ENCODE peak calls at places on chromosome 22, in ten cellular contexts. U is cardiac muscle cell, O is GM12865, G is ovary, Y is tibial artery, F is IMR-90, I is GM13977, B is GM23338, N is BJ, P is colonic mucosa. S is an unnamed sample.

GRCh38 chr22:43828711-43829447 is 16.8 kb upstream of the EFCAB6 start:
- DNase-seq in U (peak), O (no peak), G (peak), Y (peak), F (peak), I (no peak), B (peak), N (no peak), P (peak), S (no peak)

GRCh38 chr22:47604563-47604962 is 842.1 kb downstream of the TBC1D22A start:
- DNase-seq in U (no peak), O (no peak), G (no peak), Y (no peak), F (no peak), I (no peak), B (no peak), N (no peak), P (no peak), S (peak)

GRCh38 chr22:49408102-49408836 is 419.4 kb downstream of the BRD1 start:
- DNase-seq in U (no peak), O (no peak), G (no peak), Y (peak), F (no peak), I (no peak), B (no peak), N (no peak), P (no peak), S (no peak)

GRCh38 chr22:42656578-42656977 is 7.4 kb upstream of the CYB5R3 start:
- DNase-seq in U (no peak), O (no peak), G (no peak), Y (no peak), F (no peak), I (no peak), B (no peak), N (no peak), P (no peak), S (no peak)

GRCh38 chr22:50456466-50457234 is 18.2 kb downstream of the SBF1 start:
- DNase-seq in U (no peak), O (no peak), G (no peak), Y (no peak), F (no peak), I (peak), B (peak), N (no peak), P (no peak), S (no peak)

GRCh38 chr22:37309221-37310074 is 27.1 kb downstream of the CYTH4 start:
- DNase-seq in U (no peak), O (peak), G (no peak), Y (no peak), F (no peak), I (peak), B (no peak), N (no peak), P (no peak), S (no peak)

GRCh38 chr22:32536352-32536751 is 61.7 kb downstream of the FBXO7 start:
- DNase-seq in U (no peak), O (no peak), G (no peak), Y (no peak), F (no peak), I (no peak), B (no peak), N (no peak), P (no peak), S (no peak)

GRCh38 chr22:23233084-23233501 is 52.8 kb downstream of the BCR start:
- DNase-seq in U (peak), O (no peak), G (no peak), Y (no peak), F (no peak), I (no peak), B (peak), N (no peak), P (no peak), S (no peak)

GRCh38 chr22:37751449-37752188 is 54.8 kb downstream of the TRIOBP start:
- DNase-seq in U (no peak), O (no peak), G (no peak), Y (no peak), F (no peak), I (no peak), B (no peak), N (no peak), P (no peak), S (no peak)

GRCh38 chr22:49789289-49790141 is 38.2 kb downstream of the BRD1 start:
- DNase-seq in U (peak), O (no peak), G (peak), Y (no peak), F (peak), I (no peak), B (no peak), N (no peak), P (peak), S (no peak)

GRCh38 chr22:38981005-38981658 is 1.0 kb upstream of the APOBEC3B start:
- DNase-seq in U (peak), O (peak), G (peak), Y (no peak), F (peak), I (no peak), B (peak), N (no peak), P (peak), S (peak)
- TF ChIP-seq CTCF in U (peak), O (peak), G (no peak), Y (no peak), F (peak), I (peak), B (peak), N (peak), P (peak), S (peak)

GRCh38 chr22:45515678-45516077 is 13.0 kb downstream of the FBLN1 start:
- DNase-seq in U (no peak), O (no peak), G (no peak), Y (no peak), F (no peak), I (no peak), B (no peak), N (no peak), P (no peak), S (no peak)
- TF ChIP-seq CTCF in U (no peak), O (no peak), G (no peak), Y (no peak), F (no peak), I (no peak), B (no peak), N (no peak), P (no peak), S (no peak)

DNA sequence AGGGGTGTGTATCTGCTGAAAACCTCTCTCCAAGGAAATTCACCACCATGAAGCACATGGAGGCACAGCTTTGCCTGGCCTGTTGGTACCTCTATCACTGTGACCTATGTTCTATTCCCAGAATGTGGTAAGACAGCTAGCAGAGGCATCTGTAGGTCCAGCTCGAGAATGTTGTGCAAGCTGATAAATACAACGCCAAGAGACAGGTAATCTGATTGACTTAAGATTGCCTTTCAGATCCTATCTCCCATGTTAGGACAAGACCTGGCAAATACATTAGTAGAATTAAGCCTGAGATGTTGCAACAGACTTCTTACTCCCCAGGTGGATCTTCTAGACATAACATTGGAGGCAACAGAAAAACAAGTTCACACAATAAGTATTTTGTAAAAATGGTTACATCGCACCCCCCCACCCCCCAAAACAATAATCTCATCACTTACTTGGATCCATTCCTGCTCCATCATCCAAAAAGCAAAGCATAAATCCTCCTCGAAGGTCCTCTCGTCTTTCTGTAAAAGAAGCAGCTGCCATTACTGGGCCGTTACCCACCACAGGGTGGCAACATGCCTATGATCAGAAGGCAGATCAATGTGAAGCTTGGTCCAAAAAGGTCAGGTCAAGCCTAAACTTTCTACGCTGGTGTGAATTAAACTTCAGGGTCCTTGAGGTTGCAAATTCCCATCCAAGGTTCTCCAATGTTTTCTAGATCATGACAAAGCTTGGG is 18.5 kb downstream of the MORC2 start:
- DNase-seq in U (no peak), O (no peak), G (no peak), Y (no peak), F (no peak), I (no peak), B (no peak), N (no peak), P (no peak), S (no peak)
- TF ChIP-seq CTCF in U (no peak), O (no peak), G (no peak), Y (no peak), F (peak), I (no peak), B (peak), N (no peak), P (no peak), S (peak)

DNA sequence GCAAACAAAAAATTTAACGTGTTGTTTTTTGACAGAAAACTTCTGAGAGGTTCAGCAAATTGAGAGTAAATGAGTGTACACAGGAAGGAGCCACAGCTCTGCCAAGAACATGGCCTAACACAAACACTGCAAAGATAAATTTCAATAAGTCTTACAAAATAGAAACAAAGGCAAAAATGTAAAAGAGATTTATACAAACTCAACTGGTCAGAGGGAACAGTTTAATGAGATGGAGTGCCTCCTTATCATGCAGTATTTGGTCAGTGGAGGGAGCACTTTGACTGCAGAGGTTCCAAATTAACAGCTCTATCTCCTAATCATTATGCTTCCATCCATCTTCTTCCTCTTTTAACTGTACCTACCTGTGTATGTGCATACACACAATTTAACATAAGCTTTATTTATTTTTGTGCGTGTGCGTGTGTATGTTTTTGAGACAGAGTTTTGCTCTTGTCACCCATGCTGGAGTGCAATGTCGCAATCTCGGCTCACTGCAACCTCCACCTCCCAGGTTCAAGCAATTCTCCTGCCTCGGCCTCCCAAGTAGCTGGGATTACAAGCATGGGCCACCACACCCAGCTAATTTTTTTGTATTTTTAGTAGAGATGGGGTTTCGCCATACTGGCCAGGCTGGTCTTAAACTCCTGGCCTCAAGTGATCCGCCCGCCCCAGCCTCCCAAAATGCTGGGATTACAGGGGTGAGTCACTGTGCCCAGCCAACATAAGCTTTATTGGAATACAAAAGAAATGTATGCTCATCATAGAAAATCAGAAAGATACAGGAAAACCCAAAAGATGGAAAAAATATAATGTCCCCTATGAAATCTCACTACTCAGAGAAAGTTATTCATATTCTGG is 111.9 kb downstream of the MRTFA start:
- DNase-seq in U (peak), O (peak), G (no peak), Y (no peak), F (peak), I (no peak), B (peak), N (no peak), P (no peak), S (no peak)
- TF ChIP-seq CTCF in U (peak), O (peak), G (no peak), Y (no peak), F (peak), I (peak), B (peak), N (peak), P (no peak), S (peak)

GRCh38 chr22:39556970-39557811 is 13.4 kb upstream of the CACNA1I start:
- DNase-seq in U (peak), O (no peak), G (peak), Y (no peak), F (peak), I (no peak), B (peak), N (no peak), P (no peak), S (no peak)

GRCh38 chr22:39558950-39559349 is 11.6 kb upstream of the CACNA1I start:
- DNase-seq in U (no peak), O (no peak), G (no peak), Y (no peak), F (no peak), I (no peak), B (no peak), N (no peak), P (no peak), S (no peak)

GRCh38 chr22:39558254-39558727 is 12.3 kb upstream of the CACNA1I start:
- DNase-seq in U (no peak), O (no peak), G (peak), Y (no peak), F (no peak), I (no peak), B (peak), N (no peak), P (no peak), S (no peak)

GRCh38 chr22:39560127-39560526 is 10.4 kb upstream of the CACNA1I start:
- DNase-seq in U (no peak), O (no peak), G (no peak), Y (no peak), F (no peak), I (no peak), B (no peak), N (no peak), P (no peak), S (no peak)

DNA sequence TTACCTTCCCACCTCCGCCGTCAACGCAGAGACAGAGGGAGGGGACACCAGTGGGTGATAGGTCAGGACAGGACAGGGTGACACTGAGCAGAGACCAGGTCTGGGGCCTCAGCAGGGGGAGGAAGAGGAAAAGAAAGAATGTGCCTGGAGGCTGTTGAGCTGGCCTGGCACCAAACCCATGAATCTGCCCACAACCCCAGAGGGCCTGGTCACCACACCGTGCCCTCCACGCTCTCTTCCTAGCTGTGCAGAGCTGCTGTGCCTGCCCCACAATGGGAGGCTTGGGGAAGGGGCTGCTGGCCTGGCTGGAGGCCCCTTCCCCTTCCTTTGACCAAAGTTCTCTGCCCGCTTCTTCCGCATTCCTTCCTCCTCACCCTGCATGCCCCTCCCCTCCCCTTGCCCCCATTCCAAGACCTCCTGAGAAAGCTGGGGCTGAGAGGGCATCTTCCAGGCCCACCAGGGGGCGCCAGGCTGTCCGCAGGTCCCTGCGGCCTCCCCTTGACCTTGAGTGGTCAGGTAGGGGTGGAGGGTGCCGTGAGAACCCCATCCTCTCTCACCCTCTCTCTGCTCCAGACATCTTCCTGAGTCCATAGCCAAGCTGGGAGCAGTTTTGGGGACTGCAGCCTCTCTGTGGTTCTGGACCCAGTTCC is 11.0 kb upstream of the CACNA1I start:
- DNase-seq in U (peak), O (peak), G (no peak), Y (no peak), F (no peak), I (peak), B (peak), N (no peak), P (no peak), S (no peak)
- TF ChIP-seq CTCF in U (peak), O (peak), G (no peak), Y (no peak), F (peak), I (peak), B (peak), N (peak), P (peak), S (peak)

GRCh38 chr22:31451709-31452571 is 37.7 kb downstream of the EIF4ENIF1 start:
- DNase-seq in U (peak), O (peak), G (no peak), Y (no peak), F (peak), I (peak), B (peak), N (peak), P (peak), S (no peak)
- TF ChIP-seq CTCF in U (peak), O (peak), G (no peak), Y (no peak), F (peak), I (peak), B (peak), N (peak), P (peak), S (peak)

DNA sequence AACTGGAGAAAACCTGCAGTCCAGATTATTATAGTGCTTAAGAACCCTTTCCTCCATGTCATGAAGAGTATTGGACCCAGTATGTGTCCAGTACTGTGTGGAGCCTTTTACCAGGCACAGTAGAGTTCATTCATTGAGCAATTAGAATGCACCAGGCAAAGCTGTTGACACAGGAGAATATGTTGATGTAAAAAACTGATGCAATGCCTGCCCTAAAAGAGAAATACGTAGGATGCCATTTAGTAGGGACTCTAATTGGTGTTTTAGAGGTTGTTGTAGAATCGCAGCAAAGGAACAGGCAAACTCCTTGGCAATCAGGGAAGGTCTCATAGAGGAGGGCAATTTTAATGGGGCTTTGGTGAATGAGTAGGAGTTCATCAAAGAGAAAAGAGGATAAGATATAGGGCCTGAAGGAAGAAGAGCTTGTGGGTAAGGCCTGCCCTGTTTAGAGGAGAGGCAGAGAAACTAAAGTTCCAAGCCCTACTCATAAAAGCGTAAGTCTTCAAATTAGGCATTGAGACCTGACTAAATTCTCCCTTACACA is 126.4 kb downstream of the SEZ6L start:
- DNase-seq in U (no peak), O (no peak), G (no peak), Y (no peak), F (no peak), I (no peak), B (no peak), N (no peak), P (no peak), S (no peak)
- TF ChIP-seq CTCF in U (no peak), O (no peak), G (no peak), Y (no peak), F (no peak), I (no peak), B (no peak), N (no peak), P (no peak), S (no peak)

DNA sequence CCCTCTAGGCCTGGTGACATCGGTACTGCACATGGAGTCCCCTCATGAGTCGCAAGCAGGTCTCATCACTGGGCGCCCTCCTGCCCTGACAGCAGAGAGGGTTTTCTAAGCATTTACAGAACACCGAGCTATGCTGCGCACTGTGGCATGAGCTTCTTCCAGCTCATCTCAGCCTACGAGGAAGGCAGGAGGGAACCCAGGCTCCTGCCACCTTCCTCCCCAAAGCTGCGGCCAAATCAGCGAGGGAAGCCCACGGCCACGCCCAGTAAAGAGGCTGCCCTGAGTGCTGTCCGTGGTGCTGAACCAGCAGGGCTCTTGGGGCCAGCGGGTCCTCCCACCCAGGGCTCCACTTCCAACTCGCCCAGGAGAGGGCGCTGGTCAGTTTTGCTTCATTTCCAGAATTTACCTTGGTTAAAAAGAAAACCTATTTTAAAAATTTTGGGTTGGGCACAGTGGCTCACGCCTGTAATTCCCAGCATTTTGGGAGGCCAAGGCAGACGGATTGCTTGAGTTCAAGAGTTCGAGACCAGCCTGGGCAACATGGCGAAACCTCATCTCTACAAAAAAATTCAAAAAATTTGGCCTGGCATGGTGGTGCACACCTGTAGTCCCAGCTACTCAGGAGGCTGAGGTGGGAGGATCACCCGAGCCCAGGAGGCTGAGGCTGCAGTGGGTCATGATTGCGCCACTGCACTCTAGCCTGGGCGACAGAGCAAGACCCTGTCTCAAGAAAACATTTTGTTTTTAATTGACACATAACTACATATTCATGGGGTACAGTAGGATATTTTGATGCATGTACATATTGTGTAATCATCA is 34.2 kb downstream of the PHF21B start:
- DNase-seq in U (peak), O (peak), G (peak), Y (no peak), F (peak), I (peak), B (peak), N (peak), P (peak), S (no peak)
- TF ChIP-seq CTCF in U (peak), O (peak), G (peak), Y (no peak), F (peak), I (peak), B (peak), N (peak), P (peak), S (peak)

GRCh38 chr22:25626146-25626992 is 61.9 kb downstream of the GRK3 start:
- DNase-seq in U (no peak), O (no peak), G (no peak), Y (no peak), F (no peak), I (no peak), B (no peak), N (no peak), P (no peak), S (no peak)
- TF ChIP-seq CTCF in U (no peak), O (no peak), G (no peak), Y (no peak), F (no peak), I (no peak), B (no peak), N (no peak), P (no peak), S (no peak)

S was measured in chondrocyte.